ENCODE peak calls at places on chromosomes 3 and 15, in six cellular contexts. S is GM23338, K is neural progenitor cell, L is HepG2, G is fibroblast of lung, N is GM23248. Z is an unnamed sample.
A peak's percentile ranks its signal among the peaks of the same experiment; 100 is the strongest.

GRCh38 chr3:146503459-146504202 is 34.3 kb upstream of the PLSCR2 start:
- DNase-seq in K (no peak), G (peak; percentile 93), N (peak; percentile 89), S (peak; percentile 29), L (peak; percentile 25), Z (peak; percentile 47)

GRCh38 chr3:195227871-195228270 is 43.1 kb downstream of the XXYLT1 start:
- DNase-seq in K (no peak), G (no peak), L (no peak), S (no peak), N (no peak), Z (no peak)

GRCh38 chr3:192843742-192844350 is 73.8 kb downstream of the MB21D2 start:
- DNase-seq in S (no peak), K (no peak), L (no peak), G (no peak), N (no peak), Z (no peak)

GRCh38 chr3:61315874-61316273 is 64.6 kb upstream of the FHIT start:
- DNase-seq in S (peak; percentile 65), L (peak; percentile 1), N (peak; percentile 35), K (peak; percentile 66), G (no peak), Z (peak; percentile 56)

GRCh38 chr3:128188326-128188725 is 35.0 kb downstream of the EEFSEC start:
- DNase-seq in S (no peak), L (peak; percentile 30), N (no peak), K (no peak), G (no peak), Z (no peak)

GRCh38 chr3:152811974-152812760 is 22.8 kb upstream of the P2RY1 start:
- DNase-seq in S (no peak), L (no peak), G (no peak), N (no peak), K (no peak), Z (peak; percentile 13)

GRCh38 chr15:65796610-65797012 is 4.5 kb upstream of the DENND4A start:
- DNase-seq in L (no peak), N (peak; percentile 81), S (no peak), K (no peak), G (peak; percentile 60), Z (peak; percentile 24)

GRCh38 chr3:185094691-185095090 is 58.2 kb downstream of the C3orf70 start:
- DNase-seq in L (no peak), K (no peak), G (peak; percentile 15), S (no peak), N (peak; percentile 2), Z (no peak)

GRCh38 chr15:71333839-71334238 is 218.6 kb downstream of the THSD4 start:
- DNase-seq in K (no peak), S (no peak), L (no peak), G (peak; percentile 75), N (peak; percentile 70), Z (no peak)

GRCh38 chr3:15267502-15267901 is 61.5 kb downstream of the CAPN7 start:
- DNase-seq in S (no peak), L (no peak), N (no peak), K (no peak), G (no peak), Z (no peak)

GRCh38 chr3:132347095-132347494 is 29.9 kb downstream of the ACP3 start:
- DNase-seq in G (no peak), S (no peak), K (no peak), N (peak; percentile 92), L (peak; percentile 9), Z (no peak)

GRCh38 chr3:170741756-170742530 is 128.1 kb downstream of the RPL22L1 start:
- DNase-seq in L (no peak), N (peak; percentile 15), K (no peak), G (no peak), S (no peak), Z (no peak)

GRCh38 chr3:69999191-70000027 is at the start of gene SAMMSON:
- DNase-seq in L (no peak), K (no peak), G (peak; percentile 71), N (peak; percentile 14), S (peak; percentile 60), Z (no peak)

GRCh38 chr15:31869640-31870335 is 160.5 kb upstream of the CHRNA7 start:
- DNase-seq in K (peak; percentile 69), N (peak; percentile 38), S (peak; percentile 29), G (peak; percentile 10), L (no peak), Z (peak; percentile 26)

GRCh38 chr15:74281147-74282133 is 45.3 kb downstream of the CCDC33 start:
- DNase-seq in N (no peak), G (no peak), L (no peak), K (no peak), S (no peak), Z (no peak)

GRCh38 chr15:62972814-62973213 is 69.7 kb upstream of the TPM1 start:
- DNase-seq in S (no peak), L (no peak), G (peak; percentile 71), K (no peak), N (peak; percentile 76), Z (no peak)

GRCh38 chr3:16137044-16137443 is 37.4 kb upstream of the GALNT15 start:
- DNase-seq in L (no peak), S (no peak), N (peak; percentile 27), K (no peak), G (no peak), Z (no peak)

GRCh38 chr15:71448688-71449114 is 333.4 kb downstream of the THSD4 start:
- DNase-seq in S (peak; percentile 79), N (peak; percentile 64), L (peak; percentile 51), G (peak; percentile 79), K (peak; percentile 71), Z (peak; percentile 78)

GRCh38 chr3:141413387-141414140 is 45.3 kb downstream of the ZBTB38 start:
- DNase-seq in S (no peak), N (peak; percentile 58), K (no peak), L (no peak), G (no peak), Z (no peak)

GRCh38 chr3:194092770-194093336 is 43.1 kb upstream of the HES1 start:
- DNase-seq in L (no peak), N (no peak), S (no peak), G (no peak), K (no peak), Z (no peak)

GRCh38 chr3:168582503-168582902 is 486.8 kb upstream of the GOLIM4 start:
- DNase-seq in S (peak; percentile 40), K (no peak), G (no peak), N (no peak), L (no peak), Z (no peak)

GRCh38 chr3:32076566-32076965 is 29.9 kb upstream of the GPD1L start:
- DNase-seq in G (peak; percentile 71), S (no peak), N (peak; percentile 46), L (no peak), K (no peak), Z (no peak)

GRCh38 chr3:52471371-52472238 is 16.2 kb downstream of the NISCH start:
- DNase-seq in L (no peak), G (peak; percentile 60), S (peak; percentile 78), K (peak; percentile 68), N (peak; percentile 69), Z (peak; percentile 69)

GRCh38 chr15:68431792-68432401 is at the start of gene ITGA11:
- DNase-seq in K (peak; percentile 90), L (no peak), N (peak; percentile 87), S (peak; percentile 90), G (peak; percentile 39), Z (peak; percentile 79)

GRCh38 chr3:188950832-188951489 is 220.8 kb upstream of the TPRG1 start:
- DNase-seq in S (no peak), K (no peak), L (peak; percentile 60), G (peak; percentile 99), N (peak; percentile 98), Z (peak; percentile 90)

GRCh38 chr15:73593278-73594074 is 39.7 kb downstream of the NPTN start:
- DNase-seq in S (no peak), L (no peak), G (peak; percentile 67), N (no peak), K (no peak), Z (peak; percentile 64)

GRCh38 chr15:50247819-50248650 is 17.5 kb downstream of the HDC start:
- DNase-seq in S (no peak), L (no peak), G (no peak), K (no peak), N (no peak), Z (peak; percentile 25)

GRCh38 chr3:179775416-179776122 is 122.7 kb downstream of the USP13 start:
- DNase-seq in G (no peak), K (no peak), S (no peak), L (no peak), N (no peak), Z (no peak)

GRCh38 chr3:179769411-179770247 is 116.8 kb downstream of the USP13 start:
- DNase-seq in L (no peak), G (no peak), N (no peak), S (peak; percentile 30), K (no peak), Z (no peak)

GRCh38 chr3:179771797-179772196 is 119.0 kb downstream of the USP13 start:
- DNase-seq in S (no peak), N (no peak), L (no peak), G (no peak), K (no peak), Z (no peak)

GRCh38 chr3:179768080-179768479 is 115.2 kb downstream of the USP13 start:
- DNase-seq in S (peak; percentile 82), K (peak; percentile 77), G (peak; percentile 73), N (peak; percentile 73), L (no peak), Z (peak; percentile 64)

DNA sequence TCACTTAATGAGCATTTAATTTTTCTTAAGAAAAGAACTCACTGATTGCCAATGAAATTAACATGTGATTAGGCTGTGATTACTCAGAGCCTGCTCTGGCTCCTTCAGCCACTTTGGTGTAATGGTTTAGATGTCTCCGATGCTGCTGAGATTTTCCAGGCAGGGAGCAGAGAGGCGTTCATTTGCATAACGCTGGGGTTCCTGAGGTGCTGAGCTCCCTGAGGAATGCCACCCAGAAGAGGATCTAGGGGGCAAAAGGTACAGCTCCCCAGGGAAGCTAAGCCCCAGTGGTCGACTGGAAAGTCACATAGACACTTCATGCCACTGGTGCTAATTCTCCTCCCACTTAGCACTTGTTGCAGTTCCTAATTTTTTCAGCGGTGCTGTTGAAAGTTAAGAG is 119.5 kb downstream of the USP13 start:
- DNase-seq in G (no peak), K (no peak), N (no peak), S (peak; percentile 36), L (no peak), Z (no peak)
- TF ChIP-seq EZH2 in G (no peak), K (no peak), N (no peak), S (no peak), L (no peak), Z (no peak)

GRCh38 chr3:42906085-42906904 is at the start of gene ZNF662:
- DNase-seq in S (peak; percentile 27), K (no peak), N (peak; percentile 65), G (peak; percentile 55), L (no peak), Z (no peak)
- TF ChIP-seq EZH2 in S (no peak), K (no peak), N (no peak), G (peak; percentile 21), L (no peak), Z (no peak)

GRCh38 chr3:135159848-135160247 is 364.8 kb downstream of the EPHB1 start:
- DNase-seq in G (no peak), N (no peak), S (no peak), K (no peak), L (no peak), Z (no peak)
- TF ChIP-seq EZH2 in G (no peak), N (no peak), S (no peak), K (no peak), L (no peak), Z (no peak)

DNA sequence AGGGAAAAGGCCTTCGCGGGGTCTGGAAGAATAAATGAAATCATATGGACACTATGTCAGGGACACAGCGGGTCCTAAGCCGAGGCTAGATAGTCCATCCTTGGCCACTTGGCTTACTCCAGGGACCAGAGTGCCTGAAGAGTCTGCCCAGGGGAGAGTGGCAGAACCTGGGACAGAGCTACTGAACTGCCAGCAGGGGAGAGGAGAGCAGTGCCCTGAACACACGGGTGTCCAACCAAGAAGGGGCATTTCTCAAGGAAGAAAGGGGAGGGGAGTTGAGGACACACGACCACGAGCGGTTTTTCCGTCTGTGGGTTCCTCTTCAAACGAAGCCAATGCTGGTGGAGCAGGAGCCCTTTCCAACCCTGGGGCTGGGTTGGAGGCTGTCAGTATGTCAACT is 1.0 kb downstream of the ACAN start:
- DNase-seq in G (no peak), K (no peak), L (no peak), N (no peak), S (no peak), Z (no peak)
- TF ChIP-seq EZH2 in G (no peak), K (no peak), L (no peak), N (no peak), S (no peak), Z (no peak)